ENCODE peak calls at places on chromosome 22, in four cellular contexts. W is breast epithelium, U is GM23338, T is endothelial cell of umbilical vein. J is an unnamed sample.

GRCh38 chr22:44566911-44567310 is 68.9 kb upstream of the RTL6 start:
- DNase-seq in W (no peak), U (no peak), T (no peak), J (no peak)

GRCh38 chr22:34976474-34976873 is 89.5 kb upstream of the ISX start:
- DNase-seq in T (no peak), W (no peak), U (no peak), J (no peak)

GRCh38 chr22:27331526-27332281 is 469.9 kb downstream of the MN1 start:
- DNase-seq in U (peak; percentile 77), W (no peak), T (peak; percentile 62), J (peak; percentile 34)

GRCh38 chr22:17918840-17919239 is 105.5 kb downstream of the MICAL3 start:
- DNase-seq in U (no peak), W (no peak), T (no peak), J (no peak)

GRCh38 chr22:38338772-38339379 is 21.6 kb upstream of the CSNK1E start:
- DNase-seq in U (no peak), T (no peak), W (no peak), J (no peak)

GRCh38 chr22:38462960-38463784 is 4.7 kb upstream of the KDELR3 start:
- DNase-seq in W (no peak), U (peak; percentile 87), T (no peak), J (no peak)

GRCh38 chr22:40621309-40622151 is 15.0 kb downstream of the MRTFA start:
- DNase-seq in T (no peak), W (no peak), U (no peak), J (no peak)

GRCh38 chr22:36773935-36774334 is 2.0 kb downstream of the IFT27 start:
- DNase-seq in W (no peak), T (peak; percentile 23), U (peak; percentile 48), J (no peak)

GRCh38 chr22:24937114-24937513 is 9.4 kb downstream of the LHFPL7 start:
- DNase-seq in T (peak; percentile 59), U (peak; percentile 66), W (no peak), J (no peak)

GRCh38 chr22:31748490-31748889 is 1.4 kb downstream of the PRR14L start:
- DNase-seq in W (no peak), U (peak; percentile 24), T (no peak), J (no peak)

GRCh38 chr22:41231369-41231768 is 9.4 kb downstream of the CHADL start:
- DNase-seq in T (no peak), W (no peak), U (no peak), J (no peak)

GRCh38 chr22:25482868-25483639 is 81.4 kb upstream of the GRK3 start:
- DNase-seq in U (no peak), W (no peak), T (no peak), J (peak; percentile 33)

GRCh38 chr22:20606041-20606783 is 98.8 kb downstream of the MED15 start:
- DNase-seq in T (peak; percentile 49), W (peak; percentile 81), U (peak; percentile 97), J (peak; percentile 84)

GRCh38 chr22:42926034-42926433 is 69.0 kb upstream of the ARFGAP3 start:
- DNase-seq in T (peak; percentile 91), W (no peak), U (no peak), J (peak; percentile 56)
- TF ChIP-seq POLR2AphosphoS5 in T (no peak), W (no peak), U (no peak), J (peak; percentile 17)

GRCh38 chr22:48574776-48575566 is 1252.7 kb downstream of the BRD1 start:
- DNase-seq in T (no peak), W (no peak), U (peak; percentile 66), J (no peak)
- H3K27ac ChIP-seq in T (no peak overlapping the region), W (no peak overlapping the region), U (no peak overlapping the region), J (no peak overlapping the region)

GRCh38 chr22:46812786-46813185 is 50.3 kb downstream of the TBC1D22A start:
- DNase-seq in T (peak; percentile 72), U (no peak), W (no peak), J (no peak)

GRCh38 chr22:46815896-46816721 is 53.7 kb downstream of the TBC1D22A start:
- DNase-seq in T (no peak), W (no peak), U (peak; percentile 31), J (no peak)

GRCh38 chr22:46813816-46814597 is 51.6 kb downstream of the TBC1D22A start:
- DNase-seq in W (no peak), U (no peak), T (peak; percentile 54), J (peak; percentile 54)

GRCh38 chr22:46815132-46815531 is 52.7 kb downstream of the TBC1D22A start:
- DNase-seq in U (no peak), T (no peak), W (no peak), J (peak; percentile 73)

DNA sequence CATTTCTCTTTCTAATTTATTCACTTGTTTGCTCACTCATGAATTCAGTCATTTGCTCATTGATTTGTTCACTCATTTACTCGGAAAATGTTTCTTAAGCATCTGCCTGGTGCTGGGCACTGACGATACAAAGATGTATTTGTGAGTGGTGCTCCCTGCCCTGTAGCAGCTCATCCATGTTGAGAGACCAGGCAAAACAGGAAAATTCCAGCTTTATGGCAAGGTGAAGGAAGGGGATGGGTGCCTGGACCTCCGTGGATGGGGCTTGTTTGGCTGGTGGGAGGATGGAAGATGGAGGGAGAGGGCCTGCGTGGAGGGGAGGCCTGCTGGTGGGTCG is 53.1 kb downstream of the TBC1D22A start:
- DNase-seq in W (no peak), T (no peak), U (no peak), J (no peak)
- TF ChIP-seq POLR2AphosphoS5 in W (no peak), T (no peak), U (no peak), J (no peak)

GRCh38 chr22:22042009-22042408 is 59.4 kb upstream of the TOP3B start:
- DNase-seq in W (no peak), T (no peak), U (no peak), J (no peak)
- H3K27ac ChIP-seq in W (no peak overlapping the region), T (no peak overlapping the region), U (no peak overlapping the region), J (no peak overlapping the region)

DNA sequence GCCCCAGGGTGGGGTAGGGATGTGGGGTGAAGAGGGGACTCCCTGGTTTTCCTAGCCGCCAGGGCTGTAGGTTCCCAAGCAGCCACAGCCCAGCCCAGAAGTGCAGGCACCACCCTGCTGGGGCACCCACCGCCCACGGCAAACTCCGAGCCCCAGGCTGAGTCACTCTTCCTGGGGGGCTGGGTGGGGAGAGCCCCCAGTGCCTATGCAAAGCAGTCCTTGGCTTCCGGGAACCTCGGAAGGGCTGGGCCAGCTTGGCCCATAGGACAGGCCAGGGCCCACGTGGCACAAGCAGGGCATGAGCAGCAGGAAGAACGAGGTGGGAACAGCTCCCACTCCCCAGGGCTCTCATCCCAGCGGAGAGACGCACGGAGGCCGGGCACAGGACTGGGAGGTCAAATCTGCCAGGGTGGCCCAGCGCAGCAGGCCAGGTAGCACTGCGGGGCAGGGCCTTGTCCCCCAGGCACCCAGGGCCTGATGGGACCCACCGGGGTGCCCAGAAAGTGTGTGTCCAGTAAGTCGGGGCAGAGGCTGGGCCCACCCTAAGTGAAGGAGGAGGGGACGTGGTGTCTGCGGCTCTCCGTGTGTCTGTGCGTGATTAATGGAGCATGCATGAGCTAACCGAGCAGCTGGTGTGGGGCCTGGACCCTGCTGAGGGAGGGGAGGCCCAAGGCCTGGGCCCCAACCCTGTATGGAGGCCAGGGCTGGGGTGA is 4.6 kb upstream of the IL17REL start:
- DNase-seq in T (no peak), W (no peak), U (no peak), J (peak; percentile 63)
- TF ChIP-seq POLR2AphosphoS5 in T (no peak), W (no peak), U (no peak), J (no peak)

J was measured in stomach.